ENCODE peak calls at places on chromosomes 13 and 19, in eight cellular contexts. O, G, P, F, Y, W, J and N are unnamed samples.
A peak's percentile ranks its signal among the peaks of the same experiment; 100 is the strongest.

GRCh38 chr13:41458939-41459753 is 1.8 kb downstream of the RGCC start:
- DNase-seq in Y (peak; percentile 45), W (peak; percentile 82), G (peak; percentile 26), P (no peak), O (peak; percentile 37), F (peak; percentile 40), J (no peak), N (peak; percentile 81)

GRCh38 chr13:43730642-43731041 is 56.1 kb downstream of the ENOX1 start:
- DNase-seq in F (peak; percentile 20), Y (peak; percentile 23), O (peak; percentile 5), J (peak; percentile 58), P (no peak), W (no peak), G (no peak), N (no peak)

GRCh38 chr13:109738298-109738746 is 48.1 kb downstream of the IRS2 start:
- DNase-seq in O (no peak), Y (no peak), P (no peak), J (no peak), G (no peak), F (no peak), W (no peak), N (no peak)

GRCh38 chr19:43532571-43532961 is 422 bp upstream of the ZNF575 start:
- DNase-seq in G (no peak), W (peak; percentile 65), O (no peak), F (peak; percentile 62), Y (no peak), J (no peak), P (peak; percentile 79), N (peak; percentile 87)

GRCh38 chr13:30446122-30446500 is 19.6 kb downstream of the HMGB1 start:
- DNase-seq in F (no peak), W (peak; percentile 51), O (no peak), G (no peak), Y (no peak), P (no peak), J (no peak), N (no peak)

GRCh38 chr13:106555631-106556328 is 12.2 kb downstream of the ARGLU1 start:
- DNase-seq in G (no peak), O (no peak), F (no peak), Y (no peak), W (no peak), P (no peak), J (no peak), N (no peak)

GRCh38 chr13:109998808-109999528 is 212.6 kb upstream of the IRS2 start:
- DNase-seq in G (no peak), P (no peak), Y (no peak), F (no peak), W (no peak), J (no peak), O (peak; percentile 72), N (no peak)

GRCh38 chr13:55199132-55199531 is 1941.6 kb upstream of the PRR20A start:
- DNase-seq in J (no peak), P (no peak), Y (no peak), O (peak; percentile 26), W (no peak), F (no peak), G (no peak), N (no peak)

GRCh38 chr13:43303040-43303729 is 279.8 kb downstream of the DNAJC15 start:
- DNase-seq in O (peak; percentile 83), P (no peak), G (peak; percentile 54), F (peak; percentile 56), Y (peak; percentile 63), W (peak; percentile 71), J (peak; percentile 87), N (no peak)

GRCh38 chr19:51111606-51112005 is 3.4 kb upstream of the CTU1 start:
- DNase-seq in G (no peak), J (no peak), Y (no peak), O (no peak), W (no peak), P (no peak), F (no peak), N (no peak)

GRCh38 chr13:89930861-89931260 is 1416.6 kb upstream of the MIR17HG start:
- DNase-seq in W (no peak), F (no peak), P (no peak), O (peak; percentile 41), G (no peak), Y (no peak), J (no peak), N (no peak)

GRCh38 chr19:14432817-14433453 is at the start of gene PKN1:
- DNase-seq in O (peak; percentile 84), W (peak; percentile 98), F (peak; percentile 79), J (no peak), P (no peak), G (peak; percentile 76), Y (peak; percentile 68), N (peak; percentile 89)

DNA sequence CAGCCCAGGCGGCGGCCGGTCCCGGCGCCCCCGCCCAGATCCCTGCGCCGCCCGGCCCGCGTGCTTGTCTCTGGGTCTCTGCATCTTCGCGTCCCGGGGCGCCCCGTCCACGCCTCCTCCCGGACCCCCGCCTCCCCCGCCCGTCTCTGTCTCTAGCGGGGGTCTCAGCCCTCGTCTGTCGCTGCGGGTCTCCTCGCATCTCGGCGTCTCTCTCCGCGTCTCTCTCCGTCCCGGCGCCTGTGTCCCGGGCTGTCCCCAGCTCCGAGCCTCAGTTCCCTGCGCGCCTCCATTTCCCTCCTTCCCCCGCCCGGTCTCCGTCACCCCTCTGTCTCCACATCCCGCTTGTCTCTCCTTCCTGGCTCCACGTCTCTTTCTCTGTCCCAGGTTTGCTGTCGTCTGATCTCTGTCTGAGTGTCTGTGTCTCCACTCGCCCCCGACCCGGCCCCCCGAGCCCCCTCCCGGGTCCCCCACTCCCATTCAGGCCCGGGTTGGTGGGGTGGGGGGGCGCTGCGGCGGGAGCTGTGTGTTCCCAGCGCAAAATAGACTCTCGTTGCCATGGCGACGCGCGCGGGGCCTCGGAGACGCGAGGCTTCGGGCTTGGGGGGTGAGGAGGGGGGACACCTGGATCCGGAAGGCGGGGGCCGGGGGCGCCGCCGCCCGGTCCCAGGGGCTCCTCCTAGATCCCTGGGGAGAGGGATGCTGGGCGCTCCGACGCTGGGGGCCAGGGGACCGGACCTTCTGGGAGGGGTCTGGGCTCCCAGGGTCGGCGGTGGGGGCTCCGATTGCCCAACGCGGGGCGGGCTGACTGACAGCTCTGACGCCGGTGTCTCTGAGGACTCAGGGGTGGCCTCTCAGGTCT is 8.7 kb upstream of the SHISA7 start:
- DNase-seq in P (no peak), F (no peak), J (peak; percentile 59), W (peak; percentile 80), G (no peak), Y (no peak), O (no peak), N (no peak)
- H3K27me3 ChIP-seq in P (peaks cover 19% of the 10 kb centered on the region), F (peaks cover 14% of the 10 kb centered on the region), J (peaks cover 21% of the 10 kb centered on the region), W (peaks cover 53% of the 10 kb centered on the region), G (peaks cover 44% of the 10 kb centered on the region), Y (peaks cover 32% of the 10 kb centered on the region), O (peaks cover 38% of the 10 kb centered on the region), N (peaks cover 53% of the 10 kb centered on the region)

DNA sequence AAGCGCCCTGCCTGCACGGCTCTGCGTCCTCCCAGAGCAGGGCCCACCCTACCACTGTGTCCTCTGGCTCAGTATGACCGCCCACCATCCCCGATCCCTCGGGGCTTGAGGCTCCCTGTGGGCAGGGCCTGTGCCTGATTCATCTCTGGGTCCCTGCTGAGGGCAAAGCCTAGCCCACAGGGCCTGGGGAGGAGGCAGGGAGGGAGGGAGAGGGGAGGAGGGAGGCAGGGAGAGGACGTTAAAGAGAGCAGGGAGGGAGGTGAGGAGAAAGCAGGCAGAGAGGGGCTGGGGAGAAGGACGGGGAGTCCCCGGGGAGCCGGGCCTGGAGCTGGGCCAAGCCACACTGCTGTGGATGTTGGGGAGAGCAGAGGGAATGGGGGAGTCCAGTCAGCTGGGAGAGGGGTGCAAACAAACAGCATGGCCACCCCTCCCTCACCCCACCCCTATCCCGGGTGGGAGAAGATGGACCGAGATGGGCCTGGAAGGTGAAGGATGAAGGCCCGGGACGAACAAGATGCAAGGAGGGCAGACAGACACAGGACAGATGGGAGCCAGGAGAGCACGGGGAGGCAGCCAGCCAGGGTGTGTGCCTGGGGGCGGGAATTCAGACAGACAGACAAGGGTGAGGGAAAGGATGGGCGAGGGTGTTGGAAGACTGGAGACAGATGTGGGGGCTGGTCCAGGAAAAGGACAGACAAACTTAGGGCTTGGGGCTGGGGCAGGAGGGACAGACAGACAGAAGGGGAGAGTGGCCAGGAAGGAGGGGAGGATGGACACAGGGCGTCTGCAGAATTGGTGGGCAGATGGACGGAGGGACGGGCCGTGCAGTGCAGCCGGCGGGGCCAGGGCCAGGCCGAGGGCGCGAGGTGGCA is 4.2 kb upstream of the ERFL start:
- DNase-seq in W (peak; percentile 73), G (no peak), O (no peak), F (no peak), J (no peak), Y (no peak), P (no peak), N (no peak)
- H3K27me3 ChIP-seq in W (peaks cover 93% of the 10 kb centered on the region), G (peaks cover 100% of the 10 kb centered on the region), O (peaks cover 89% of the 10 kb centered on the region), F (peaks cover 41% of the 10 kb centered on the region), J (peaks cover 61% of the 10 kb centered on the region), Y (peaks cover 93% of the 10 kb centered on the region), P (peaks cover 45% of the 10 kb centered on the region), N (peaks cover 64% of the 10 kb centered on the region)

GRCh38 chr19:2311093-2311492 is 3.1 kb upstream of the LINGO3 start:
- DNase-seq in Y (no peak), J (no peak), O (no peak), G (no peak), P (no peak), F (no peak), W (no peak), N (no peak)
- H3K27me3 ChIP-seq in Y (peaks cover 72% of the 10 kb centered on the region), J (peaks cover 13% of the 10 kb centered on the region), O (peaks cover 22% of the 10 kb centered on the region), G (peaks cover 80% of the 10 kb centered on the region), P (peaks cover 22% of the 10 kb centered on the region), F (peaks cover 29% of the 10 kb centered on the region), W (peaks cover 14% of the 10 kb centered on the region), N (peaks cover 79% of the 10 kb centered on the region)

GRCh38 chr19:39512964-39513363 is 2.0 kb upstream of the SELENOV start:
- DNase-seq in J (no peak), P (no peak), F (no peak), G (no peak), W (no peak), Y (no peak), O (no peak), N (no peak)
- H3K27me3 ChIP-seq in J (peaks cover 50% of the 10 kb centered on the region), P (peaks cover 20% of the 10 kb centered on the region), F (peaks cover 37% of the 10 kb centered on the region), G (peaks cover 100% of the 10 kb centered on the region), W (peaks cover 47% of the 10 kb centered on the region), Y (peaks cover 90% of the 10 kb centered on the region), O (peaks cover 62% of the 10 kb centered on the region), N (peaks cover 22% of the 10 kb centered on the region)

GRCh38 chr19:16908759-16909158 is 20.0 kb downstream of the F2RL3 start:
- DNase-seq in Y (no peak), J (no peak), F (no peak), W (no peak), O (no peak), G (no peak), P (no peak), N (no peak)

GRCh38 chr19:16912780-16913179 is 24.0 kb downstream of the F2RL3 start:
- DNase-seq in F (no peak), O (no peak), J (no peak), P (no peak), Y (no peak), W (no peak), G (no peak), N (no peak)

GRCh38 chr19:16915135-16915534 is 26.3 kb downstream of the F2RL3 start:
- DNase-seq in F (no peak), O (no peak), W (no peak), G (no peak), Y (no peak), J (no peak), P (no peak), N (peak; percentile 4)

GRCh38 chr19:16914421-16914820 is 25.6 kb downstream of the F2RL3 start:
- DNase-seq in J (no peak), F (no peak), P (no peak), Y (no peak), G (no peak), W (peak; percentile 25), O (no peak), N (peak; percentile 51)

GRCh38 chr19:16911046-16911445 is 22.2 kb downstream of the F2RL3 start:
- DNase-seq in F (no peak), Y (no peak), W (peak; percentile 6), O (no peak), P (no peak), J (no peak), G (no peak), N (no peak)
- H3K27me3 ChIP-seq in F (no peaks in the 10 kb centered on the region), Y (no peaks in the 10 kb centered on the region), W (no peaks in the 10 kb centered on the region), O (no peaks in the 10 kb centered on the region), P (no peaks in the 10 kb centered on the region), J (no peaks in the 10 kb centered on the region), G (no peaks in the 10 kb centered on the region), N (no peaks in the 10 kb centered on the region)